ENCODE peak calls at places on chromosomes 16 and 17, in eight cellular contexts. X is upper lobe of right lung, U is IMR-90, T is Peyer's patch, N is cardiac fibroblast, I is HL-60, B is adrenal gland, G is tibial artery. C is an unnamed sample.

GRCh38 chr16:89549007-89549700 is 11.3 kb upstream of the RPL13 start:
- DNase-seq in T (no peak), G (no peak), B (no peak), U (no peak), I (no peak), N (no peak), X (no peak), C (no peak)

GRCh38 chr17:7238418-7239090 is 703 bp downstream of the PHF23 start:
- DNase-seq in G (no peak), T (peak; percentile 62), N (peak; percentile 44), I (no peak), X (peak; percentile 73), U (no peak), B (peak; percentile 65), C (peak; percentile 36)

GRCh38 chr16:88784856-88785105 is 239 bp downstream of the PIEZO1 start:
- DNase-seq in X (no peak), B (no peak), T (no peak), G (no peak), I (no peak), N (no peak), U (no peak), C (no peak)

GRCh38 chr16:60675022-60675421 is 1361.2 kb downstream of the CDH8 start:
- DNase-seq in G (no peak), N (no peak), I (no peak), X (no peak), T (no peak), B (no peak), U (no peak), C (no peak)

GRCh38 chr16:57479422-57480126 is 6.7 kb downstream of the DOK4 start:
- DNase-seq in X (no peak), N (peak; percentile 81), B (peak; percentile 37), T (peak; percentile 75), I (no peak), U (peak; percentile 54), G (peak; percentile 79), C (peak; percentile 63)

GRCh38 chr16:19232988-19233387 is 52.5 kb upstream of the CLEC19A start:
- DNase-seq in N (no peak), U (no peak), G (no peak), X (no peak), T (no peak), B (no peak), I (no peak), C (no peak)

GRCh38 chr17:50630524-50631194 is 4.0 kb upstream of the ABCC3 start:
- DNase-seq in N (no peak), I (no peak), G (no peak), B (peak; percentile 66), X (peak; percentile 85), T (peak; percentile 89), U (no peak), C (peak; percentile 50)

GRCh38 chr16:57087003-57087402 is 5.4 kb upstream of the CPNE2 start:
- DNase-seq in I (no peak), X (no peak), B (no peak), G (no peak), N (no peak), U (no peak), T (no peak), C (no peak)

GRCh38 chr16:74999208-74999682 is 421 bp downstream of the ZNRF1 start:
- DNase-seq in X (peak; percentile 70), B (peak; percentile 33), U (no peak), I (no peak), G (peak; percentile 71), N (peak; percentile 33), T (no peak), C (peak; percentile 57)

GRCh38 chr17:42203354-42203753 is 9.1 kb upstream of the GHDC start:
- DNase-seq in I (no peak), T (no peak), X (no peak), N (no peak), G (no peak), U (no peak), B (no peak), C (no peak)

GRCh38 chr17:4072487-4073157 is 70.2 kb downstream of the ZZEF1 start:
- DNase-seq in G (no peak), N (peak; percentile 53), U (peak; percentile 89), X (no peak), T (no peak), B (no peak), I (no peak), C (peak; percentile 46)

GRCh38 chr17:21129023-21129681 is 2.4 kb downstream of the DHRS7B start:
- DNase-seq in X (no peak), B (peak; percentile 39), U (peak; percentile 67), N (peak; percentile 79), I (peak; percentile 43), T (no peak), G (no peak), C (peak; percentile 81)

GRCh38 chr17:57918017-57918895 is 37.0 kb downstream of the CUEDC1 start:
- DNase-seq in B (no peak), N (peak; percentile 57), U (peak; percentile 80), G (no peak), T (no peak), X (no peak), I (no peak), C (peak; percentile 51)

GRCh38 chr17:57914274-57915147 is 40.7 kb downstream of the CUEDC1 start:
- DNase-seq in U (no peak), G (no peak), I (no peak), B (no peak), X (no peak), N (no peak), T (no peak), C (no peak)

GRCh38 chr16:52552643-52553042 is 5.7 kb upstream of the TOX3 start:
- DNase-seq in X (no peak), G (no peak), N (no peak), I (no peak), T (no peak), B (no peak), U (no peak), C (no peak)

GRCh38 chr16:57380671-57381462 is 8.6 kb downstream of the CX3CL1 start:
- DNase-seq in G (no peak), N (peak; percentile 41), B (no peak), I (peak; percentile 46), T (no peak), X (no peak), U (peak; percentile 11), C (no peak)

GRCh38 chr17:5705081-5705875 is 121.0 kb upstream of the NLRP1 start:
- DNase-seq in I (no peak), T (peak; percentile 30), N (peak; percentile 6), U (peak; percentile 1), B (no peak), X (no peak), G (no peak), C (no peak)
- TF ChIP-seq CTCF in I (no peak), T (peak; percentile 3), N (peak; percentile 52), U (peak; percentile 40), B (no peak), X (peak; percentile 19), G (no peak), C (peak; percentile 40)

GRCh38 chr16:49921791-49922456 is 66.0 kb upstream of the ZNF423 start:
- DNase-seq in X (no peak), B (peak; percentile 54), T (peak; percentile 81), I (peak; percentile 36), U (peak; percentile 17), N (peak; percentile 69), G (peak; percentile 70), C (peak; percentile 7)

GRCh38 chr16:49923411-49923810 is 67.5 kb upstream of the ZNF423 start:
- DNase-seq in U (no peak), G (peak; percentile 37), X (peak; percentile 45), I (no peak), N (no peak), T (no peak), B (no peak), C (no peak)

GRCh38 chr16:49921106-49921505 is 65.2 kb upstream of the ZNF423 start:
- DNase-seq in I (no peak), B (no peak), G (peak; percentile 43), N (no peak), X (no peak), U (no peak), T (no peak), C (no peak)

GRCh38 chr16:49920397-49920796 is 64.5 kb upstream of the ZNF423 start:
- DNase-seq in N (no peak), B (no peak), T (no peak), I (no peak), X (no peak), G (no peak), U (no peak), C (no peak)

DNA sequence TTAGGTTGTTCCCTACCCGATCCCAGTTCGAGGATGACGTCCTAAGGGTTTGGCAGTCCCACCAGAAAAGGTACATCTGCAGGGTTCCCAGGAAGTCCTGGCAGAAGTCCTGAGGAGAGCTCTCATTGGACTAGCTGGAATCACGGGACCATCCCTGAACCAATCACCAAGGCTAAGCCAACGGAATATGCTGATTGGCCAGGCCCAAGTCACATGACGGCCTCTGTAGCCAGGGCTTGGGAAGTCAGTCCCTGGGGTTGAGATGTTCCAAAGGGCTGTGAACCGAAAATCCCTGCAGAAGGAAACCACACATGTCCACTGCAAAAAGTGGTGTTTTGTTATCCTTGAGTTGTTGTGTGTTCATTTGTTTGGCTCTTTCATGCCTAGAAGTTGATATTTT is 68.2 kb upstream of the ZNF423 start:
- DNase-seq in U (no peak), X (no peak), I (no peak), N (no peak), B (no peak), G (peak; percentile 29), T (no peak), C (no peak)
- H3K4me3 ChIP-seq in U (no peak overlapping the region), X (no peak overlapping the region), I (no peak overlapping the region), N (no peak overlapping the region), B (no peak overlapping the region), G (no peak overlapping the region), T (no peak overlapping the region), C (no peak overlapping the region)

DNA sequence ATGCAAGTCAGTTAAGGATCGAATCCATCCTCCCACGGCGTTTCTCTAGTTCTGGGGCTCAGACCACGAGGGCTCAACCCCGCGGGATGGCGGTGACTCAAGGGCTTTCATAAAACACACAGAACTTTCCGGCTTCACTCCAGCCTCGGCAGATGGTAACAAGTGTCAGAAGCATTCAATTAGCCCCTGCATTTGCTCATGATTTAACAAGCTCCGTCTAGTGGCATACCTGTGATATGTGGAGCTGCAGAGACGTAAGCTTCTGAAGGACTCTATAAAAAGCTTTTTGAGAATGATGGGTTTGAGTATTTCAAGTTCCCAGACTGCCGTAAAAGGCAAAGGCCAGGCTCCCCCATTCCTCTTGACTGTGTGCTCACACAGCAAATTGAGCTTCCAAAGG is 91.3 kb upstream of the SEC14L1 start:
- DNase-seq in T (no peak), G (no peak), B (no peak), U (no peak), N (no peak), X (no peak), I (no peak), C (peak; percentile 60)
- TF ChIP-seq CTCF in T (no peak), G (no peak), B (no peak), U (no peak), N (no peak), X (no peak), I (no peak), C (no peak)

GRCh38 chr16:54940279-54940604 is 9.6 kb downstream of the IRX5 start:
- DNase-seq in I (no peak), X (no peak), G (no peak), B (no peak), T (no peak), U (no peak), N (no peak), C (no peak)
- H3K4me3 ChIP-seq in I (no peak overlapping the region), X (no peak overlapping the region), G (no peak overlapping the region), B (no peak overlapping the region), T (no peak overlapping the region), U (no peak overlapping the region), N (no peak overlapping the region), C (no peak overlapping the region)